ENCODE peak calls at places on chromosomes 1 and 21, in seven cellular contexts. One of them, this sample, is unnamed.

GRCh38 chr1:24321712-24322635 is 2.8 kb downstream of the GRHL3 start:
- DNase-seq in iris pigment epithelial cell: peak
- DNase-seq in activated CD8-positive, alpha-beta T cell treated with anti-CD3 and anti-CD28 coated beads, Interleukin-2, amount 10 ng/mL, durations not matched to agents 7 days and 5 days: peak
- DNase-seq in GM12891: peak
- DNase-seq in pancreas: peak
- DNase-seq in cardiac fibroblast: peak
- DNase-seq in GM13976: peak
- DNase-seq in this sample: no peak

GRCh38 chr1:227893696-227894305 is 53.9 kb downstream of the WNT9A start:
- DNase-seq in iris pigment epithelial cell: no peak
- DNase-seq in activated CD8-positive, alpha-beta T cell treated with anti-CD3 and anti-CD28 coated beads, Interleukin-2, amount 10 ng/mL, durations not matched to agents 7 days and 5 days: peak
- DNase-seq in GM12891: no peak
- DNase-seq in pancreas: peak
- DNase-seq in cardiac fibroblast: no peak
- DNase-seq in GM13976: no peak
- DNase-seq in this sample: no peak

GRCh38 chr1:211198111-211198510 is 61.1 kb upstream of the RCOR3 start:
- DNase-seq in iris pigment epithelial cell: peak
- DNase-seq in activated CD8-positive, alpha-beta T cell treated with anti-CD3 and anti-CD28 coated beads, Interleukin-2, amount 10 ng/mL, durations not matched to agents 7 days and 5 days: no peak
- DNase-seq in GM12891: no peak
- DNase-seq in pancreas: no peak
- DNase-seq in cardiac fibroblast: peak
- DNase-seq in GM13976: no peak
- DNase-seq in this sample: no peak

GRCh38 chr1:151472852-151473731 is 13.8 kb upstream of the POGZ start:
- DNase-seq in iris pigment epithelial cell: peak
- DNase-seq in activated CD8-positive, alpha-beta T cell treated with anti-CD3 and anti-CD28 coated beads, Interleukin-2, amount 10 ng/mL, durations not matched to agents 7 days and 5 days: no peak
- DNase-seq in GM12891: no peak
- DNase-seq in pancreas: peak
- DNase-seq in cardiac fibroblast: peak
- DNase-seq in GM13976: peak
- DNase-seq in this sample: peak

GRCh38 chr1:1240822-1241587 is 5.5 kb downstream of the C1QTNF12 start:
- DNase-seq in iris pigment epithelial cell: no peak
- DNase-seq in activated CD8-positive, alpha-beta T cell treated with anti-CD3 and anti-CD28 coated beads, Interleukin-2, amount 10 ng/mL, durations not matched to agents 7 days and 5 days: no peak
- DNase-seq in GM12891: no peak
- DNase-seq in pancreas: no peak
- DNase-seq in cardiac fibroblast: no peak
- DNase-seq in GM13976: no peak
- DNase-seq in this sample: no peak

GRCh38 chr1:218874313-218874712 is 299.4 kb upstream of the LYPLAL1 start:
- DNase-seq in iris pigment epithelial cell: peak
- DNase-seq in activated CD8-positive, alpha-beta T cell treated with anti-CD3 and anti-CD28 coated beads, Interleukin-2, amount 10 ng/mL, durations not matched to agents 7 days and 5 days: no peak
- DNase-seq in GM12891: no peak
- DNase-seq in pancreas: no peak
- DNase-seq in cardiac fibroblast: peak
- DNase-seq in GM13976: no peak
- DNase-seq in this sample: no peak

GRCh38 chr1:67948155-67949075 is 102.0 kb downstream of the DIRAS3 start:
- DNase-seq in iris pigment epithelial cell: peak
- DNase-seq in activated CD8-positive, alpha-beta T cell treated with anti-CD3 and anti-CD28 coated beads, Interleukin-2, amount 10 ng/mL, durations not matched to agents 7 days and 5 days: no peak
- DNase-seq in GM12891: no peak
- DNase-seq in pancreas: no peak
- DNase-seq in cardiac fibroblast: peak
- DNase-seq in GM13976: no peak
- DNase-seq in this sample: no peak

GRCh38 chr21:27219068-27219467 is 252.2 kb upstream of the ADAMTS5 start:
- DNase-seq in iris pigment epithelial cell: peak
- DNase-seq in activated CD8-positive, alpha-beta T cell treated with anti-CD3 and anti-CD28 coated beads, Interleukin-2, amount 10 ng/mL, durations not matched to agents 7 days and 5 days: no peak
- DNase-seq in GM12891: no peak
- DNase-seq in pancreas: no peak
- DNase-seq in cardiac fibroblast: peak
- DNase-seq in GM13976: no peak
- DNase-seq in this sample: peak

GRCh38 chr21:46423546-46424061 is 35.1 kb upstream of the DIP2A start:
- DNase-seq in iris pigment epithelial cell: no peak
- DNase-seq in activated CD8-positive, alpha-beta T cell treated with anti-CD3 and anti-CD28 coated beads, Interleukin-2, amount 10 ng/mL, durations not matched to agents 7 days and 5 days: peak
- DNase-seq in GM12891: no peak
- DNase-seq in pancreas: no peak
- DNase-seq in cardiac fibroblast: no peak
- DNase-seq in GM13976: no peak
- DNase-seq in this sample: no peak

GRCh38 chr1:197776348-197777082 is 1.2 kb upstream of the DENND1B start:
- DNase-seq in iris pigment epithelial cell: peak
- DNase-seq in activated CD8-positive, alpha-beta T cell treated with anti-CD3 and anti-CD28 coated beads, Interleukin-2, amount 10 ng/mL, durations not matched to agents 7 days and 5 days: peak
- DNase-seq in GM12891: no peak
- DNase-seq in pancreas: no peak
- DNase-seq in cardiac fibroblast: peak
- DNase-seq in GM13976: no peak
- DNase-seq in this sample: peak

GRCh38 chr1:75170006-75170405 is 35.8 kb downstream of the LHX8 start:
- DNase-seq in iris pigment epithelial cell: no peak
- DNase-seq in activated CD8-positive, alpha-beta T cell treated with anti-CD3 and anti-CD28 coated beads, Interleukin-2, amount 10 ng/mL, durations not matched to agents 7 days and 5 days: no peak
- DNase-seq in GM12891: no peak
- DNase-seq in pancreas: no peak
- DNase-seq in cardiac fibroblast: no peak
- DNase-seq in GM13976: no peak
- DNase-seq in this sample: no peak

GRCh38 chr1:151502859-151503509 is 8.2 kb upstream of the CGN start:
- DNase-seq in iris pigment epithelial cell: no peak
- DNase-seq in activated CD8-positive, alpha-beta T cell treated with anti-CD3 and anti-CD28 coated beads, Interleukin-2, amount 10 ng/mL, durations not matched to agents 7 days and 5 days: no peak
- DNase-seq in GM12891: no peak
- DNase-seq in pancreas: no peak
- DNase-seq in cardiac fibroblast: no peak
- DNase-seq in GM13976: no peak
- DNase-seq in this sample: no peak

GRCh38 chr1:228106800-228107054 is 2.4 kb downstream of the MRPL55 start:
- DNase-seq in iris pigment epithelial cell: no peak
- DNase-seq in activated CD8-positive, alpha-beta T cell treated with anti-CD3 and anti-CD28 coated beads, Interleukin-2, amount 10 ng/mL, durations not matched to agents 7 days and 5 days: no peak
- DNase-seq in GM12891: no peak
- DNase-seq in pancreas: no peak
- DNase-seq in cardiac fibroblast: no peak
- DNase-seq in GM13976: no peak
- DNase-seq in this sample: no peak

GRCh38 chr1:150365945-150366344 is 2.0 kb downstream of the RPRD2 start:
- DNase-seq in iris pigment epithelial cell: peak
- DNase-seq in activated CD8-positive, alpha-beta T cell treated with anti-CD3 and anti-CD28 coated beads, Interleukin-2, amount 10 ng/mL, durations not matched to agents 7 days and 5 days: no peak
- DNase-seq in GM12891: no peak
- DNase-seq in pancreas: no peak
- DNase-seq in cardiac fibroblast: no peak
- DNase-seq in GM13976: no peak
- DNase-seq in this sample: no peak

This sample was measured in MG63.